ENCODE peak calls at places on chromosomes 1 and 21, in five cellular contexts. One of them, this sample, is unnamed.

GRCh38 chr1:186605762-186606350 is 74.4 kb downstream of the PTGS2 start:
- DNase-seq in GM23338: peak; percentile 86
- DNase-seq in psoas muscle: no peak
- DNase-seq in IMR-90: peak; percentile 59
- DNase-seq in cardiac muscle cell: peak; percentile 89
- DNase-seq in this sample: peak; percentile 16

GRCh38 chr1:2322065-2322571 is 69.2 kb downstream of the MORN1 start:
- DNase-seq in GM23338: peak; percentile 67
- DNase-seq in psoas muscle: peak; percentile 82
- DNase-seq in IMR-90: peak; percentile 80
- DNase-seq in cardiac muscle cell: peak; percentile 97
- DNase-seq in this sample: no peak

GRCh38 chr1:186403632-186404031 is 28.0 kb downstream of the ODR4 start:
- DNase-seq in GM23338: no peak
- DNase-seq in psoas muscle: no peak
- DNase-seq in IMR-90: no peak
- DNase-seq in cardiac muscle cell: no peak
- DNase-seq in this sample: no peak

GRCh38 chr1:154951901-154952657 is 3.8 kb downstream of the PBXIP1 start:
- DNase-seq in GM23338: no peak
- DNase-seq in psoas muscle: no peak
- DNase-seq in IMR-90: no peak
- DNase-seq in cardiac muscle cell: no peak
- DNase-seq in this sample: no peak

GRCh38 chr1:234538930-234539649 is 60.1 kb upstream of the TARBP1 start:
- DNase-seq in GM23338: no peak
- DNase-seq in psoas muscle: peak; percentile 50
- DNase-seq in IMR-90: no peak
- DNase-seq in cardiac muscle cell: no peak
- DNase-seq in this sample: no peak

GRCh38 chr1:220734571-220735326 is 13.4 kb upstream of the MTARC2 start:
- DNase-seq in GM23338: no peak
- DNase-seq in psoas muscle: no peak
- DNase-seq in IMR-90: peak; percentile 81
- DNase-seq in cardiac muscle cell: peak; percentile 73
- DNase-seq in this sample: peak; percentile 10

GRCh38 chr1:17309701-17310640 is 2.0 kb downstream of the PADI4 start:
- DNase-seq in GM23338: peak; percentile 13
- DNase-seq in psoas muscle: no peak
- DNase-seq in IMR-90: no peak
- DNase-seq in cardiac muscle cell: no peak
- DNase-seq in this sample: no peak

GRCh38 chr1:207919523-207920210 is 8.7 kb upstream of the CD34 start:
- DNase-seq in GM23338: no peak
- DNase-seq in psoas muscle: no peak
- DNase-seq in IMR-90: no peak
- DNase-seq in cardiac muscle cell: peak; percentile 46
- DNase-seq in this sample: no peak

GRCh38 chr1:93434088-93434487 is 13.8 kb upstream of the FNBP1L start:
- DNase-seq in GM23338: no peak
- DNase-seq in psoas muscle: no peak
- DNase-seq in IMR-90: no peak
- DNase-seq in cardiac muscle cell: no peak
- DNase-seq in this sample: no peak

GRCh38 chr1:200369706-200370105 is 40.1 kb downstream of the ZNF281 start:
- DNase-seq in GM23338: no peak
- DNase-seq in psoas muscle: no peak
- DNase-seq in IMR-90: no peak
- DNase-seq in cardiac muscle cell: no peak
- DNase-seq in this sample: no peak
- H3K27ac ChIP-seq in GM23338: no peak overlapping the region
- H3K27ac ChIP-seq in psoas muscle: no peak overlapping the region
- H3K27ac ChIP-seq in IMR-90: no peak overlapping the region
- H3K27ac ChIP-seq in cardiac muscle cell: no peak overlapping the region
- H3K27ac ChIP-seq in this sample: no peak overlapping the region

GRCh38 chr1:114333670-114334069 is 177.3 kb downstream of the TRIM33 start:
- DNase-seq in GM23338: no peak
- DNase-seq in psoas muscle: no peak
- DNase-seq in IMR-90: no peak
- DNase-seq in cardiac muscle cell: no peak
- DNase-seq in this sample: no peak
- H3K27ac ChIP-seq in GM23338: no peak overlapping the region
- H3K27ac ChIP-seq in psoas muscle: no peak overlapping the region
- H3K27ac ChIP-seq in IMR-90: no peak overlapping the region
- H3K27ac ChIP-seq in cardiac muscle cell: no peak overlapping the region
- H3K27ac ChIP-seq in this sample: no peak overlapping the region

GRCh38 chr21:17391811-17392340 is 121.0 kb upstream of the CXADR start:
- DNase-seq in GM23338: no peak
- DNase-seq in psoas muscle: no peak
- DNase-seq in IMR-90: no peak
- DNase-seq in cardiac muscle cell: no peak
- DNase-seq in this sample: peak; percentile 24
- H3K27ac ChIP-seq in GM23338: no peak overlapping the region
- H3K27ac ChIP-seq in psoas muscle: no peak overlapping the region
- H3K27ac ChIP-seq in IMR-90: no peak overlapping the region
- H3K27ac ChIP-seq in cardiac muscle cell: no peak overlapping the region
- H3K27ac ChIP-seq in this sample: no peak overlapping the region

GRCh38 chr1:227947425-227947677 is 381 bp downstream of the WNT9A start:
- DNase-seq in GM23338: no peak
- DNase-seq in psoas muscle: no peak
- DNase-seq in IMR-90: no peak
- DNase-seq in cardiac muscle cell: no peak
- DNase-seq in this sample: no peak

GRCh38 chr1:227949341-227949921 is 1.7 kb upstream of the WNT9A start:
- DNase-seq in GM23338: no peak
- DNase-seq in psoas muscle: no peak
- DNase-seq in IMR-90: no peak
- DNase-seq in cardiac muscle cell: no peak
- DNase-seq in this sample: no peak

GRCh38 chr1:227949954-227950734 is 2.4 kb upstream of the WNT9A start:
- DNase-seq in GM23338: no peak
- DNase-seq in psoas muscle: peak; percentile 21
- DNase-seq in IMR-90: no peak
- DNase-seq in cardiac muscle cell: no peak
- DNase-seq in this sample: no peak

GRCh38 chr1:227947678-227948492 is at the start of gene WNT9A:
- DNase-seq in GM23338: peak; percentile 79
- DNase-seq in psoas muscle: peak; percentile 74
- DNase-seq in IMR-90: peak; percentile 49
- DNase-seq in cardiac muscle cell: peak; percentile 55
- DNase-seq in this sample: no peak

GRCh38 chr1:227948493-227949260 is 945 bp upstream of the WNT9A start:
- DNase-seq in GM23338: peak; percentile 34
- DNase-seq in psoas muscle: peak; percentile 14
- DNase-seq in IMR-90: no peak
- DNase-seq in cardiac muscle cell: no peak
- DNase-seq in this sample: no peak
- H3K27ac ChIP-seq in GM23338: no peak overlapping the region
- H3K27ac ChIP-seq in psoas muscle: peak overlapping the region; percentile 89
- H3K27ac ChIP-seq in IMR-90: no peak overlapping the region
- H3K27ac ChIP-seq in cardiac muscle cell: no peak overlapping the region
- H3K27ac ChIP-seq in this sample: no peak overlapping the region

DNA sequence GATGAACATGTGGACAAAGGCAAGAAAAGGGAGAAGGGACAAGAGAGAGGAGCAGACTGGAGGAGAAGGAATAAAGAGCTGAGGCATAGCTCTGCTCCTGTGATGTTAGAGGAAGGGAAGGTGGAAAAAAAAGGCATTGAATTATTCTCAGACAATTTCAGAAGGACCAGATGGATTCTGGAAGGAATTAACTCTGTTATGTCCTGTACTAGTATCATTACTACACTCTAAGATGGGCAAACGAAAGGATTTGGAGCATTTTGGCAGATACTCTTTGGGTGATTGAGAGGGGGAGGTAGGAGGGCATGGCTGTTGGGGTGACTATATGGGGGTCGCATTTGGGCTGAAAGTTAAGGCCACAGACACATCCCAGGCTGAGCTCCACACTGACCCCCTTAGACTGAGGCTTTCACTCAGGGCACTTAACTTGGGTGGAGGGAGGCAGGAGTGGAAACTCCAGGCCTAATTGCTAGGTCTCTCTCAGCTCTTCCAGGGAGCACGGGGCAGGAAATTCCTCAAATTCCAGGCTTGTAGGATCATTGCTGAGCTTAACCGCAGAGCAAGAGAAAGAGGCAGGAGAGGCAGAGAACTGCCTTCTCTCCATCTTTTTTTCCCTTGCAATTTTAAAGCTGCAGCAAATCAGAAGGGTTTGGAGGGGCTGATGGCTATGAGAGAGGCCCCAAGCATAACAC is 25.9 kb downstream of the KIRREL1 start:
- DNase-seq in GM23338: peak; percentile 94
- DNase-seq in psoas muscle: peak; percentile 37
- DNase-seq in IMR-90: peak; percentile 94
- DNase-seq in cardiac muscle cell: peak; percentile 94
- DNase-seq in this sample: no peak
- H3K27ac ChIP-seq in GM23338: peak overlapping the region; percentile 99
- H3K27ac ChIP-seq in psoas muscle: peak overlapping the region; percentile 58
- H3K27ac ChIP-seq in IMR-90: peak overlapping the region; percentile 99
- H3K27ac ChIP-seq in cardiac muscle cell: peak overlapping the region; percentile 94
- H3K27ac ChIP-seq in this sample: peak overlapping the region; percentile 100

GRCh38 chr1:168361252-168361651 is 80.6 kb downstream of the TBX19 start:
- DNase-seq in GM23338: no peak
- DNase-seq in psoas muscle: no peak
- DNase-seq in IMR-90: no peak
- DNase-seq in cardiac muscle cell: no peak
- DNase-seq in this sample: no peak
- H3K27ac ChIP-seq in GM23338: no peak overlapping the region
- H3K27ac ChIP-seq in psoas muscle: no peak overlapping the region
- H3K27ac ChIP-seq in IMR-90: no peak overlapping the region
- H3K27ac ChIP-seq in cardiac muscle cell: peak overlapping the region; percentile 86
- H3K27ac ChIP-seq in this sample: no peak overlapping the region

GRCh38 chr1:113096493-113096892 is 23.5 kb downstream of the LRIG2 start:
- DNase-seq in GM23338: no peak
- DNase-seq in psoas muscle: no peak
- DNase-seq in IMR-90: no peak
- DNase-seq in cardiac muscle cell: no peak
- DNase-seq in this sample: no peak
- H3K27ac ChIP-seq in GM23338: no peak overlapping the region
- H3K27ac ChIP-seq in psoas muscle: no peak overlapping the region
- H3K27ac ChIP-seq in IMR-90: no peak overlapping the region
- H3K27ac ChIP-seq in cardiac muscle cell: no peak overlapping the region
- H3K27ac ChIP-seq in this sample: no peak overlapping the region

GRCh38 chr1:111274653-111275052 is 16.0 kb upstream of the CHIA start:
- DNase-seq in GM23338: no peak
- DNase-seq in psoas muscle: no peak
- DNase-seq in IMR-90: no peak
- DNase-seq in cardiac muscle cell: no peak
- DNase-seq in this sample: no peak
- H3K27ac ChIP-seq in GM23338: no peak overlapping the region
- H3K27ac ChIP-seq in psoas muscle: no peak overlapping the region
- H3K27ac ChIP-seq in IMR-90: no peak overlapping the region
- H3K27ac ChIP-seq in cardiac muscle cell: no peak overlapping the region
- H3K27ac ChIP-seq in this sample: no peak overlapping the region

This sample was measured in epithelial cell of prostate.